ENCODE peak calls at places on chromosomes 6 and 20, in five cellular contexts. I, A, C, U and O are unnamed samples.

GRCh38 chr6:89145962-89146747 is at the start of gene PM20D2:
- DNase-seq in I (peak), A (peak), C (no peak), U (peak), O (peak)

GRCh38 chr6:170174124-170174770 is 116.6 kb downstream of the DLL1 start:
- DNase-seq in I (no peak), A (peak), C (no peak), U (no peak), O (no peak)

GRCh38 chr6:119978274-119978889 is 628.8 kb upstream of the MAN1A1 start:
- DNase-seq in I (no peak), A (no peak), C (no peak), U (no peak), O (no peak)

GRCh38 chr6:122956376-122956775 is 39.7 kb upstream of the CLVS2 start:
- DNase-seq in I (no peak), A (no peak), C (no peak), U (no peak), O (no peak)

GRCh38 chr20:58697201-58697866 is 4.7 kb downstream of the NPEPL1 start:
- DNase-seq in I (no peak), A (no peak), C (no peak), U (no peak), O (no peak)

GRCh38 chr6:134240664-134241431 is 77.1 kb downstream of the SGK1 start:
- DNase-seq in I (peak), A (no peak), C (peak), U (peak), O (no peak)

GRCh38 chr6:66421570-66421969 is 714.5 kb upstream of the EYS start:
- DNase-seq in I (no peak), A (no peak), C (no peak), U (no peak), O (no peak)

GRCh38 chr6:5135783-5136376 is 50.7 kb downstream of the PPP1R3G start:
- DNase-seq in I (peak), A (no peak), C (no peak), U (no peak), O (peak)

GRCh38 chr6:129140571-129140970 is 257.6 kb downstream of the LAMA2 start:
- DNase-seq in I (no peak), A (no peak), C (no peak), U (no peak), O (no peak)

GRCh38 chr6:129136751-129137150 is 253.8 kb downstream of the LAMA2 start:
- DNase-seq in I (no peak), A (no peak), C (no peak), U (no peak), O (no peak)

GRCh38 chr6:129141499-129141898 is 258.6 kb downstream of the LAMA2 start:
- DNase-seq in I (no peak), A (no peak), C (no peak), U (no peak), O (no peak)

GRCh38 chr6:129135421-129135820 is 252.5 kb downstream of the LAMA2 start:
- DNase-seq in I (no peak), A (no peak), C (no peak), U (no peak), O (no peak)

DNA sequence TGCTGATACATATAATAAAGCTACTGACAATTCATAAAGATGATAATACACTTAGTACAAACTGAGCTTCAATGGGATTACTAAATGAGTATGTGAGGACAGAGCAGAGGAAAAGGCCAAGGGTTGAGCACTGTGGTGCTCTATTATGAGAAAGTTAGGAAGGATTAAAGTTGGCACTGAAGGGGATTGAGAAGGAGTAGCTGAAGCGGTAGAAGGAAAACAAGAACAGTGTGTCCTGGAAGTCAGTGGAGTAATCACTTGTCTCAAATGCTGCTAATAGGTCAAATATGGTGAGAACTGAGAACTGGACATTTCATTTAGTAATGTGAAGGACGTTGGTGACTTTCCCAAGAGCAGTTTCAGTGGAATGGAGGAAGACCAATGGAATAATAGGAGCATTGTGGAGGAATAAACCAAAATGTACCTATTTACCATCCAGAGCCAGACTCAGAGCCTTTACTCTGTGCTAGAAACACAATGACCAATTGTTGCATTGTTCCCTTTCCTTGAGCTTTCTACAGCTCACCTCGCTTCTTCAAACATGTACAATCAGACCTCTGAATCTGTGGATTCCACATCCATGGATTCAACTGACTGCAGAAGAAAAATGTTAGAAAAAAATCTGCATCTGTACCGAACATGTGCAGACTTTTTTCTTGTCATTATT is 255.9 kb downstream of the LAMA2 start:
- DNase-seq in I (no peak), A (no peak), C (no peak), U (no peak), O (no peak)
- TF ChIP-seq CTCF in I (no peak), A (no peak), C (no peak), U (no peak), O (no peak)

DNA sequence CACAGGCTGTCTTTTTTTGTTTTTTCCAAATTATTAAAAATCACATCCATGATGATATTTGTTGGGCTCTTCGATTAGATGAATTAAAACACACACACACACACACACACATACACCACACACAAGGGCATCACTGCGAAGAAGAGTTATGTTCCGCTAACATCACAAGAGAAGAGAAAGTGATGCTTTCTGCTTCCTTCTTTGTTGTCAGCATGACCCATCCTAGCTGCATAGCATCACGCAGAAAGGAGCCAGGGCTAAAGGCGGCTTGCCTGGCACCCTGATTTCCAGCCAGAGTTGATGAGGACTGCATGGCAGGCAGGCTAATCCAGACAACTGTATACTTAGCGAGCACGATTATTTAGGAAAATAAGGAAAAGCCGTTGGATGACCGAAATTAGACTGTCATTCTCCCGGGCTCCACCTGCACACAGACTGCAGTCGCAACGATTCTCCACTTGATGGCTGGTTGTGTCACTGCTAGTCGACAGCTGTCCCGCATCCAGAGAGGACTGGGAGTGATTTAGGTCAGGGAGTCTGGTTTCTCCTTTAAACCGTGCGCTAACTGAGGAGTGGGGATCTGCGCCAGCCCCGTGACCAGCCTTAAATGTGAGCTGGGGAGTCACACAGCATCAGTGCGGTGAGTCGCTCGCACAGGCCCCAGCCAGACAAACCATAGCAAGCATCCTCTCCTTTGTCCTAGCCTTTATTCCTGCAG is 70.6 kb upstream of the SOX4 start:
- DNase-seq in I (no peak), A (no peak), C (no peak), U (no peak), O (no peak)
- TF ChIP-seq CTCF in I (no peak), A (no peak), C (peak), U (peak), O (no peak)

DNA sequence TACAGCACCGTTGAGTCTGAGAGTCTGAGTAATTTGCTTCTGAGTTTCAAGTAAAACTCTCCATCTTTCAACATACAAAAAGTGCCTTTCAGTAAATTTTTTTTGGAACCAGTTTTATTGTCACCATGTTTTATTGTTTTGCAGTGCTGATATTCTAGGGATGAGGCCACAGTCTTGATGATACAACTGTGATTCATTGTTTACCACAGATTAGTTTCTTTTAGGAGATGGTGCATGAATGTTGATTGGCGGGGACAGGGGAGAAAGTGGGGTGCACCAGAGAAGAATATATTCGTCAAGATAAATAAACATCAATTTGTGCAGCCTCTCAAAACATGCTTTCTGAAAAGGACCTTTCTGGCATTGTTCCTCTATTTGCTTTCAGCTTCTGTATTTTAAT is 109.0 kb downstream of the MCHR2 start:
- DNase-seq in I (no peak), A (no peak), C (no peak), U (no peak), O (no peak)
- TF ChIP-seq CTCF in I (no peak), A (no peak), C (no peak), U (no peak), O (no peak)

GRCh38 chr6:78436335-78436734 is 431.0 kb upstream of the IRAK1BP1 start:
- DNase-seq in I (no peak), A (no peak), C (no peak), U (no peak), O (no peak)
- TF ChIP-seq CTCF in I (no peak), A (no peak), C (peak), U (no peak), O (no peak)

DNA sequence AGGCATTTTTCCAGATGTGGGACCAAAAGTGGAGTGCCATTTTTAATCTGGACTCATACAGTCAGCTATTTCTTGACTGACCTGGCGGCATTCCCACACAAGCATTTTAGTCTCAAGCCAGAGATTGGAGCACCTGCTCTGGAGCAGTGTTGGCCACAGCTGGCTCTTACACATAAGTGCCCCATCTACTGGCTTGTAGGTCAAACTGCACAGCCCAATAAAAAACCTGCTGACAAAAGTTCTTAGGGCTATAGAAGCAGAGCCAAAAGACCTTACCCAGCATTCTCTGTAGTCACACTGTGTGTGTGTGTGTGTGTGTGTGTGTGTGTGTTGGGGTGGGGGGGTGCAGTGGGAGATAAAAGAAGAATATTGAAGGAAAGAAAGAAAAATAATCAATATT is 38.6 kb upstream of the SENP6 start:
- DNase-seq in I (no peak), A (no peak), C (no peak), U (no peak), O (no peak)
- TF ChIP-seq CTCF in I (no peak), A (no peak), C (peak), U (no peak), O (peak)

GRCh38 chr6:18302561-18303439 is 38.5 kb upstream of the DEK start:
- DNase-seq in I (no peak), A (no peak), C (no peak), U (no peak), O (no peak)
- TF ChIP-seq CTCF in I (no peak), A (no peak), C (peak), U (peak), O (peak)

GRCh38 chr6:49923826-49924225 is 40.1 kb downstream of the DEFB114 start:
- DNase-seq in I (no peak), A (no peak), C (no peak), U (no peak), O (no peak)
- TF ChIP-seq CTCF in I (no peak), A (no peak), C (peak), U (no peak), O (no peak)

GRCh38 chr6:93823489-93823888 is 404.1 kb upstream of the EPHA7 start:
- DNase-seq in I (no peak), A (no peak), C (no peak), U (no peak), O (no peak)

GRCh38 chr6:93829009-93829408 is 409.6 kb upstream of the EPHA7 start:
- DNase-seq in I (no peak), A (no peak), C (no peak), U (no peak), O (no peak)

GRCh38 chr6:93825950-93826349 is 406.6 kb upstream of the EPHA7 start:
- DNase-seq in I (no peak), A (no peak), C (no peak), U (no peak), O (no peak)

GRCh38 chr6:93828553-93828952 is 409.2 kb upstream of the EPHA7 start:
- DNase-seq in I (no peak), A (no peak), C (no peak), U (no peak), O (no peak)

DNA sequence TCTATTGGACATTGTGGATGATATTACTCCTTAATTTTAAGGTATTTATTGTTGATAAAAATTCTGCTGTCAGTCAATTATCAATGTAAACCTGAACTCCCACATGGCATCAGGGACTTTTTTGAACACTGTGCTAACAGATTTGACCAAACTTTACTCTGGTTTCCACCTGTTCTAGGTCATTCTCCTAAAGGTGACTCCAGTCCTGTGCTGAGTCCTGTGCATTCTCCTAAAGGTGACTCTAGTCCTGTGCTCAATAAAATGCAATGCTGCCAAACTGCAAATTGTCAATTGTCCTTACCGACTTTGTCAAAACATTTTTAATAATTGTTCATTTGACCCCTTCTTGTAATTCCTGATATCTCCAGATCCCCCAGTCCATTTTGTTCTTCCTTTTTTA is 408.4 kb upstream of the EPHA7 start:
- DNase-seq in I (no peak), A (no peak), C (no peak), U (no peak), O (no peak)
- TF ChIP-seq CTCF in I (no peak), A (no peak), C (no peak), U (no peak), O (no peak)

GRCh38 chr20:62123450-62124118 is 1.3 kb downstream of the LSM14B start:
- DNase-seq in I (no peak), A (no peak), C (no peak), U (no peak), O (no peak)
- TF ChIP-seq CTCF in I (no peak), A (no peak), C (peak), U (no peak), O (no peak)